ENCODE peak calls at places on chromosomes 2 and 18, in nine cellular contexts. L, C, M, O, R, X, J, B and V are unnamed samples.

GRCh38 chr18:45806226-45806625 is 19.2 kb upstream of the SIGLEC15 start:
- DNase-seq in J (no peak), O (no peak), M (peak), R (no peak), C (no peak), X (no peak), B (no peak), L (peak), V (peak)

GRCh38 chr2:39546937-39547336 is 109.9 kb upstream of the MAP4K3 start:
- DNase-seq in X (no peak), B (no peak), O (no peak), R (no peak), C (no peak), J (no peak), M (peak), L (peak), V (no peak)

GRCh38 chr2:174682578-174683391 is 81.5 kb downstream of the CHRNA1 start:
- DNase-seq in L (peak), M (no peak), C (peak), J (peak), B (no peak), R (no peak), O (peak), X (peak), V (no peak)

GRCh38 chr2:47219970-47220369 is 64.9 kb upstream of the STPG4 start:
- DNase-seq in C (no peak), R (no peak), X (no peak), J (no peak), M (no peak), O (no peak), B (no peak), L (no peak), V (no peak)

GRCh38 chr2:48508461-48509124 is 21.4 kb upstream of the STON1 start:
- DNase-seq in J (no peak), B (no peak), M (peak), L (peak), R (no peak), O (peak), C (peak), X (peak), V (no peak)

GRCh38 chr18:76447268-76447890 is 47.7 kb downstream of the ZNF516 start:
- DNase-seq in O (no peak), C (peak), L (no peak), J (no peak), X (no peak), B (no peak), R (no peak), M (no peak), V (no peak)

GRCh38 chr18:45059695-45060094 is 379.0 kb downstream of the SETBP1 start:
- DNase-seq in J (no peak), L (peak), R (no peak), M (peak), B (no peak), C (peak), O (no peak), X (peak), V (peak)

GRCh38 chr2:24421668-24422067 is 61.3 kb upstream of the ITSN2 start:
- DNase-seq in L (peak), X (peak), O (peak), M (peak), J (no peak), R (no peak), C (no peak), B (peak), V (no peak)

GRCh38 chr18:72140007-72140406 is 404.1 kb downstream of the CBLN2 start:
- DNase-seq in L (no peak), C (no peak), X (no peak), O (no peak), M (no peak), B (no peak), R (no peak), J (no peak), V (no peak)

GRCh38 chr2:201964011-201964410 is 69.6 kb upstream of the FZD7 start:
- DNase-seq in R (no peak), L (no peak), X (no peak), B (no peak), O (no peak), J (no peak), M (no peak), C (no peak), V (no peak)

GRCh38 chr2:203804070-203804469 is 63.5 kb upstream of the CTLA4 start:
- DNase-seq in B (no peak), C (peak), J (peak), L (peak), X (peak), M (peak), R (no peak), O (no peak), V (peak)

GRCh38 chr2:192148620-192149321 is 46.0 kb downstream of the TMEFF2 start:
- DNase-seq in B (no peak), L (peak), X (peak), M (no peak), J (no peak), C (no peak), O (no peak), R (no peak), V (no peak)

GRCh38 chr2:225764346-225764745 is 364.8 kb downstream of the NYAP2 start:
- DNase-seq in X (peak), R (no peak), C (no peak), B (no peak), L (peak), M (no peak), O (no peak), J (no peak), V (peak)

GRCh38 chr2:222440670-222441422 is 16.5 kb downstream of the SGPP2 start:
- DNase-seq in X (peak), L (peak), R (no peak), O (no peak), C (peak), J (no peak), B (peak), M (no peak), V (peak)

GRCh38 chr2:172572981-172573380 is 17.1 kb downstream of the PDK1 start:
- DNase-seq in M (no peak), J (no peak), O (no peak), X (no peak), B (no peak), C (no peak), R (no peak), L (no peak), V (no peak)

GRCh38 chr2:14994721-14995120 is 362.2 kb downstream of the LRATD1 start:
- DNase-seq in O (no peak), R (no peak), L (no peak), M (peak), J (no peak), X (no peak), B (no peak), C (no peak), V (no peak)

GRCh38 chr2:215138466-215138865 is at the start of gene ABCA12:
- DNase-seq in X (no peak), L (no peak), B (peak), C (no peak), M (peak), J (no peak), R (no peak), O (no peak), V (no peak)

GRCh38 chr2:26316041-26316440 is 29.9 kb upstream of the SELENOI start:
- DNase-seq in B (no peak), C (no peak), X (no peak), M (no peak), R (no peak), J (no peak), O (peak), L (peak), V (no peak)

GRCh38 chr2:140392824-140393223 is 1612.6 kb upstream of the NXPH2 start:
- DNase-seq in O (no peak), B (no peak), J (no peak), M (no peak), R (no peak), L (peak), X (peak), C (peak), V (peak)

GRCh38 chr2:172445851-172446250 is 18.5 kb downstream of the ITGA6 start:
- DNase-seq in R (no peak), M (no peak), B (no peak), X (no peak), L (no peak), C (no peak), J (no peak), O (no peak), V (no peak)

GRCh38 chr2:224764565-224765236 is 48.5 kb upstream of the CCDC195 start:
- DNase-seq in B (no peak), L (no peak), R (no peak), C (no peak), O (no peak), M (no peak), X (no peak), J (no peak), V (no peak)

GRCh38 chr2:233217892-233218377 is 33.5 kb upstream of the ATG16L1 start:
- DNase-seq in C (no peak), B (no peak), J (no peak), L (no peak), M (no peak), X (no peak), R (no peak), O (no peak), V (no peak)

GRCh38 chr2:130302164-130302886 is 40.4 kb upstream of the IMP4 start:
- DNase-seq in C (no peak), X (no peak), J (no peak), O (no peak), B (no peak), R (no peak), L (no peak), M (no peak), V (no peak)

GRCh38 chr2:150526827-150527226 is 39.4 kb upstream of the RND3 start:
- DNase-seq in C (peak), J (no peak), B (peak), O (peak), M (peak), L (peak), X (peak), R (no peak), V (peak)

GRCh38 chr2:241932895-241933174 is 63.3 kb downstream of the RTP5 start:
- DNase-seq in J (no peak), X (no peak), B (no peak), R (no peak), L (no peak), C (no peak), M (no peak), O (no peak), V (no peak)

GRCh38 chr18:3616142-3616541 is 166.2 kb downstream of the TGIF1 start:
- DNase-seq in L (no peak), J (no peak), X (no peak), R (no peak), M (no peak), B (no peak), C (no peak), O (no peak), V (no peak)

GRCh38 chr2:232214053-232214452 is 164.5 kb upstream of the ALPP start:
- DNase-seq in R (no peak), J (no peak), C (no peak), B (no peak), M (no peak), L (peak), X (no peak), O (no peak), V (peak)

GRCh38 chr18:62044490-62045000 is 142.3 kb downstream of the PIGN start:
- DNase-seq in B (no peak), L (peak), J (no peak), O (no peak), M (no peak), X (peak), C (no peak), R (no peak), V (no peak)

GRCh38 chr2:85111819-85112281 is 21.3 kb upstream of the TCF7L1 start:
- DNase-seq in X (peak), J (no peak), R (no peak), O (no peak), B (no peak), L (no peak), M (peak), C (peak), V (no peak)

GRCh38 chr2:217941886-217942728 is 60.7 kb downstream of the TNS1 start:
- DNase-seq in J (no peak), M (no peak), R (no peak), B (no peak), X (no peak), L (no peak), C (no peak), O (no peak), V (no peak)

GRCh38 chr2:117853316-117853715 is 38.8 kb downstream of the DDX18 start:
- DNase-seq in X (no peak), M (no peak), B (no peak), O (no peak), L (no peak), R (no peak), J (no peak), C (no peak), V (no peak)

GRCh38 chr2:69902213-69902922 is 8.6 kb downstream of the SNRNP27 start:
- DNase-seq in O (no peak), B (no peak), L (no peak), J (peak), R (no peak), X (no peak), M (no peak), C (no peak), V (no peak)
- H3K4me3 ChIP-seq in O (no peak), B (no peak), L (no peak), J (no peak), R (peak), X (no peak), M (no peak), C (no peak), V (no peak)

GRCh38 chr2:219254590-219255219 is 987 bp upstream of the TUBA4A start:
- DNase-seq in R (no peak), B (no peak), M (no peak), L (no peak), C (no peak), O (no peak), X (no peak), J (no peak), V (no peak)
- H3K4me3 ChIP-seq in R (peak), B (peak), M (peak), L (peak), C (peak), O (peak), X (peak), J (peak), V (peak)

GRCh38 chr2:144495227-144495933 is 24.5 kb downstream of the ZEB2 start:
- DNase-seq in R (no peak), X (no peak), B (no peak), J (no peak), M (no peak), L (no peak), C (no peak), O (no peak), V (no peak)

GRCh38 chr2:144496067-144496466 is 23.9 kb downstream of the ZEB2 start:
- DNase-seq in L (no peak), O (no peak), J (no peak), R (no peak), C (no peak), X (no peak), M (no peak), B (no peak), V (no peak)

GRCh38 chr2:144490017-144490416 is 29.9 kb downstream of the ZEB2 start:
- DNase-seq in O (no peak), J (no peak), C (no peak), B (no peak), X (no peak), R (no peak), M (no peak), L (no peak), V (no peak)

GRCh38 chr2:144490857-144491256 is 29.1 kb downstream of the ZEB2 start:
- DNase-seq in M (no peak), B (no peak), O (no peak), C (no peak), R (no peak), X (no peak), L (no peak), J (no peak), V (no peak)

DNA sequence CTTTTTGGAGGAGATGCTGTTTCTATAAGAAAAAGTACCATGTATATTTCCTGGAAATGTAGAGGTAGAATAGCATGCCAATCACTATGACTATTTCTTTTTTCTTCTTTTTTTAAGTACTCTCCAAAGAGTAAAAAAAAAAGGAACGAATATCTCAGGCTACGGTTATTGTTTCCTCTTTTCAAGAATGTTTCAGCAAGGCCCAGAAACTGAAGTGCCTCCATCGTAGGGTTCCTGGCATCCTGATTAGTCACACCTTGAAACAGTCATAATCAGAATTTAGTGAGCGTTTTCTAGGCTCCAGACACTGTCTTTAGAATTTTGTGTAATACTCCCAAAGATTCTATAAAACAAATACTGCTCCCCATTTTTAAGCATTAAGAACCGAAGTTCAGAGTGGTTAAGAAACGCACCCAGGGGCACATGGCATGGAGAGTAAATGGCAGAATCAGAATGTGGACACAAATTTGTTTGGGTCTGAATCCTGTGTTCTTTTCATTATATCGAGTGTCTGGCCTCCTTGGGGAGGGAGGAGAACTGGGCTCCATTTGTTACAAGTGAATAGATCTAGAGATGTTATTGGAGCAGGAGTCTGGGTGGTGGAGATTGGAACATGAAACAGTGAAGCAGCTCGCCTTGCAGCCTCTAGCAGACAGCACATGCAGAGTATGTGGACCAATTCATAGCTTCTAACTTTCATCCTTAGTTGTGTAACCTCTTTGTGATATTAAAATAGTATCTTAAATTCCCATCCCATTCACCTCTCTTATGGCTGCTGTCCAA is 26.7 kb downstream of the ZEB2 start:
- DNase-seq in O (no peak), B (no peak), X (no peak), J (no peak), L (no peak), C (no peak), M (peak), R (no peak), V (no peak)
- H3K4me3 ChIP-seq in O (no peak), B (no peak), X (no peak), J (no peak), L (no peak), C (no peak), M (no peak), R (no peak), V (no peak)

GRCh38 chr2:160408205-160408561 is 85.4 kb downstream of the RBMS1 start:
- DNase-seq in O (no peak), C (no peak), J (no peak), X (no peak), M (no peak), L (no peak), B (no peak), R (no peak), V (no peak)
- H3K4me3 ChIP-seq in O (peak), C (peak), J (peak), X (peak), M (peak), L (peak), B (peak), R (peak), V (peak)

GRCh38 chr2:64945973-64946736 is 43.0 kb upstream of the SLC1A4 start:
- DNase-seq in R (no peak), X (no peak), J (peak), C (no peak), O (no peak), L (peak), B (no peak), M (no peak), V (no peak)

GRCh38 chr2:64947906-64948305 is 41.3 kb upstream of the SLC1A4 start:
- DNase-seq in M (no peak), R (no peak), L (no peak), C (no peak), B (no peak), J (no peak), X (no peak), O (no peak), V (no peak)

GRCh38 chr2:64944484-64944883 is 44.7 kb upstream of the SLC1A4 start:
- DNase-seq in O (no peak), J (no peak), L (no peak), B (peak), R (no peak), X (no peak), C (no peak), M (peak), V (no peak)

GRCh38 chr2:64943387-64944150 is 45.6 kb upstream of the SLC1A4 start:
- DNase-seq in L (no peak), X (peak), M (peak), O (no peak), B (peak), J (peak), R (peak), C (peak), V (no peak)

GRCh38 chr2:64946737-64947090 is 42.5 kb upstream of the SLC1A4 start:
- DNase-seq in M (no peak), C (no peak), B (no peak), O (no peak), R (no peak), J (no peak), L (no peak), X (peak), V (no peak)
- H3K4me3 ChIP-seq in M (no peak), C (no peak), B (no peak), O (no peak), R (no peak), J (no peak), L (no peak), X (no peak), V (no peak)

DNA sequence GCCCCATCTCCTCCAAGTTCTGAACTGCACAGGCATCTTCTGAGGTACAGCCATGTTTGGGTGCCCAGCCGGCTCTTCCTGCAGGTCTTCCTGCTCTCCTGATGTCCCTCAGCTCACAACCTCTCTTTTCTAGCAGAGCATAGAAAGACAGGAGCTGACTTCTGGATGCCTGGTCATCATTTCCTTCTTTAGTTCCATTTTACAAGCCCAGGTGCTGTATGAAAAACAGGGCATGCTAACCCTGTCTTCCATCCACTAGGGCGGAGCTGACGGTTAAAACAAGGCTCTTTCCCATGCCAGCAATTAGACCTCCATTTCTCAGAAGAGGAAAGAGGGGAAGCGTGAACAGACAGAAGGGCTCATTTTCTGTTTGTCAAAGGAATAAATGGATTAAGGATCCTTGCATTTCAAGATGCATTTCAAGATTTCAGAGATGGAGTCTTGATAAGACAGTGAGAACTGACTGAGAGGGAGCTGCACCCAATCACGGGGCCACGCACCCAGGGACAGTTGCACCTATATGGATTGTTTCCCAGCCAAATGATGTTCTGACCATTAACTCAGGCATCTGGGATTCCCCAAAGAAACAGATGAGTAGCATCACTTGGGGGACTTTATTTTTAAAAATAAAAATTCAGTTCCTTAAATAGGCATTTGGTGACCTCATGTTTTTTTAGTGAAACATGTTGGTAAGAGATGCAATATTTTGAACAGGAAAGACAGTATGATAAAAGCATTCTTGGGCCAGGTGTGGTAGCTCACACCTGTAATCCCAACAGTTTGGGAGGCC is 45.8 kb upstream of the EML6 start:
- DNase-seq in L (no peak), B (no peak), C (no peak), M (no peak), X (no peak), R (no peak), O (no peak), J (no peak), V (no peak)
- H3K4me3 ChIP-seq in L (no peak), B (no peak), C (no peak), M (no peak), X (no peak), R (no peak), O (no peak), J (no peak), V (no peak)

GRCh38 chr2:237674731-237675276 is 47.4 kb downstream of the LRRFIP1 start:
- DNase-seq in M (peak), B (peak), L (peak), J (peak), R (peak), O (peak), X (peak), C (peak), V (no peak)
- H3K4me3 ChIP-seq in M (no peak), B (no peak), L (peak), J (peak), R (peak), O (peak), X (no peak), C (no peak), V (no peak)

DNA sequence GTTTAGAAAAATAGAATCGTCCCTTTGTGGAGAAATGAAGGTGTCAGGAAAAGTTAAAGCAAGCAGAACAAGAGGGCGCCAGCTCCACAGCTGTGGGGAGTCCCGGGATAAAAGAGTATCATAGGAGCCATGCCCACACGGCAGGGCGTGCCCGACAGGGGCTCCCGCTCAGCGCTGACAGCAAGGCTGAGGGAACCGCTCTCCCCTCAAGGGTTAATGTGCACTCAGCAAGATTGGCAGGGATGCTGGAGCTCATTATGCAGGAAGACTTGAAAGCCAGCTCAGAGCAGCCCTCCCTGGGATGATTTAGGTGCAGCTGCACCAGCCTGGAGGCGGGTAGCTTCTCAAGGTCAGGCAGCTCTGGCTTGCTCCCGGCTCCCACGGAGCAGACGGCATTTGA is 500.2 kb downstream of the EIPR1 start:
- DNase-seq in L (no peak), X (no peak), B (no peak), R (no peak), M (no peak), O (no peak), C (no peak), J (no peak), V (no peak)
- H3K4me3 ChIP-seq in L (no peak), X (no peak), B (no peak), R (no peak), M (no peak), O (no peak), C (no peak), J (no peak), V (no peak)